ENCODE peak calls at places on chromosomes 2 and 18, in five cellular contexts. W is H54, K is NCI-H2081, J is GM12865, E is stromal cell of bone marrow. G is an unnamed sample.

GRCh38 chr18:9876867-9877654 is 8.7 kb upstream of the TXNDC2 start:
- DNase-seq in W (peak; percentile 29), K (no peak), J (peak; percentile 26), E (peak; percentile 73), G (peak; percentile 87)

GRCh38 chr18:12766986-12767433 is 64.2 kb downstream of the PSMG2 start:
- DNase-seq in W (no peak), K (no peak), J (no peak), E (no peak), G (no peak)

GRCh38 chr2:134177351-134177931 is 76.4 kb upstream of the MGAT5 start:
- DNase-seq in W (no peak), K (peak; percentile 38), J (no peak), E (no peak), G (peak; percentile 39)

GRCh38 chr18:62807406-62807805 is 92.1 kb downstream of the PHLPP1 start:
- DNase-seq in W (no peak), K (no peak), J (no peak), E (no peak), G (no peak)

GRCh38 chr2:232659359-232659758 is 26.0 kb downstream of the EFHD1 start:
- DNase-seq in W (no peak), K (no peak), J (no peak), E (no peak), G (no peak)

GRCh38 chr2:188293601-188294482 is 2.2 kb downstream of the GULP1 start:
- DNase-seq in W (no peak), K (peak; percentile 82), J (no peak), E (peak; percentile 46), G (peak; percentile 81)

GRCh38 chr2:105789745-105790466 is 45.2 kb downstream of the NCK2 start:
- DNase-seq in W (peak; percentile 82), K (no peak), J (peak; percentile 87), E (peak; percentile 58), G (peak; percentile 63)

GRCh38 chr2:85846411-85846810 is 42.4 kb downstream of the ST3GAL5 start:
- DNase-seq in W (no peak), K (no peak), J (no peak), E (peak; percentile 24), G (peak; percentile 82)

GRCh38 chr2:203328735-203329549 is 748 bp downstream of the ABI2 start:
- DNase-seq in W (peak; percentile 38), K (peak; percentile 38), J (peak; percentile 58), E (no peak), G (peak; percentile 72)

GRCh38 chr2:80233333-80233732 is 71.2 kb downstream of the LRRTM1 start:
- DNase-seq in W (no peak), K (no peak), J (no peak), E (no peak), G (no peak)

GRCh38 chr18:4636957-4637356 is 181.8 kb upstream of the DLGAP1 start:
- DNase-seq in W (no peak), K (no peak), J (peak; percentile 59), E (no peak), G (no peak)

G was measured in ELR.